ENCODE peak calls at places on chromosomes 12 and 14, in five cellular contexts. Z is IMR-90, S is neuronal stem cell, C is small intestine, Y is HCT116. G is an unnamed sample.

GRCh38 chr12:100427078-100427477 is 46.6 kb upstream of the NR1H4 start:
- DNase-seq in Z (peak; percentile 72), S (no peak), C (peak; percentile 67), Y (peak; percentile 23), G (peak; percentile 8)

GRCh38 chr12:48998497-48999353 is 450 bp downstream of the DDN start:
- DNase-seq in Z (peak; percentile 30), S (no peak), C (peak; percentile 59), Y (no peak), G (no peak)

GRCh38 chr12:94560416-94561221 is 89.7 kb downstream of the TMCC3 start:
- DNase-seq in Z (peak; percentile 53), S (no peak), C (peak; percentile 49), Y (peak; percentile 35), G (no peak)

GRCh38 chr12:11630046-11630706 is 19.3 kb upstream of the ETV6 start:
- DNase-seq in Z (no peak), S (no peak), C (no peak), Y (no peak), G (no peak)

GRCh38 chr14:104827173-104828055 is 26.5 kb downstream of the ZBTB42 start:
- DNase-seq in Z (peak; percentile 32), S (peak; percentile 66), C (peak; percentile 67), Y (peak; percentile 48), G (no peak)

GRCh38 chr12:57654042-57654441 is 21.0 kb upstream of the B4GALNT1 start:
- DNase-seq in Z (no peak), S (no peak), C (no peak), Y (no peak), G (no peak)

GRCh38 chr12:69057742-69058141 is 124.8 kb upstream of the CPM start:
- DNase-seq in Z (no peak), S (no peak), C (no peak), Y (no peak), G (no peak)

GRCh38 chr12:115752913-115753726 is 524.4 kb downstream of the MED13L start:
- DNase-seq in Z (peak; percentile 77), S (peak; percentile 43), C (peak; percentile 78), Y (peak; percentile 42), G (no peak)

GRCh38 chr12:795305-795704 is 42.9 kb downstream of the WNK1 start:
- DNase-seq in Z (no peak), S (no peak), C (no peak), Y (no peak), G (no peak)

GRCh38 chr14:69036757-69037506 is 57.8 kb upstream of the ACTN1 start:
- DNase-seq in Z (no peak), S (no peak), C (no peak), Y (no peak), G (no peak)

GRCh38 chr12:46219892-46220655 is 48.8 kb downstream of the SLC38A1 start:
- DNase-seq in Z (peak; percentile 86), S (no peak), C (no peak), Y (peak; percentile 68), G (peak; percentile 53)

GRCh38 chr14:85617799-85618198 is 87.9 kb downstream of the FLRT2 start:
- DNase-seq in Z (no peak), S (no peak), C (no peak), Y (no peak), G (no peak)

GRCh38 chr14:22314183-22314820 is 274.7 kb downstream of the DAD1 start:
- DNase-seq in Z (peak; percentile 62), S (peak; percentile 62), C (peak; percentile 51), Y (peak; percentile 60), G (no peak)

GRCh38 chr12:57169969-57170368 is 22.6 kb upstream of the LRP1-AS start:
- DNase-seq in Z (no peak), S (no peak), C (no peak), Y (no peak), G (no peak)

GRCh38 chr12:48164456-48164855 is 7.1 kb upstream of the ASB8 start:
- DNase-seq in Z (no peak), S (no peak), C (no peak), Y (no peak), G (no peak)

GRCh38 chr14:52325126-52325525 is 11.0 kb downstream of the PTGER2 start:
- DNase-seq in Z (peak; percentile 25), S (no peak), C (peak; percentile 15), Y (no peak), G (no peak)

GRCh38 chr12:31872831-31873604 is 86.2 kb upstream of the RESF1 start:
- DNase-seq in Z (no peak), S (no peak), C (no peak), Y (no peak), G (no peak)

GRCh38 chr12:80015660-80016059 is 80.8 kb upstream of the PPP1R12A start:
- DNase-seq in Z (no peak), S (no peak), C (no peak), Y (no peak), G (no peak)

GRCh38 chr12:80016684-80017083 is 81.8 kb upstream of the PPP1R12A start:
- DNase-seq in Z (no peak), S (no peak), C (no peak), Y (no peak), G (no peak)

GRCh38 chr12:80018119-80018518 is 81.2 kb upstream of the OTOGL start:
- DNase-seq in Z (no peak), S (no peak), C (no peak), Y (no peak), G (no peak)

GRCh38 chr12:80019691-80020090 is 79.6 kb upstream of the OTOGL start:
- DNase-seq in Z (no peak), S (no peak), C (no peak), Y (no peak), G (no peak)

GRCh38 chr12:80017261-80017870 is 82.0 kb upstream of the OTOGL start:
- DNase-seq in Z (peak; percentile 50), S (no peak), C (no peak), Y (no peak), G (no peak)
- H3K4me3 ChIP-seq in Z (no peak overlapping the region), S (no peak overlapping the region), C (no peak overlapping the region), Y (no peak overlapping the region), G (no peak overlapping the region)

GRCh38 chr14:23441076-23441475 is 5.6 kb upstream of the MYH7 start:
- DNase-seq in Z (no peak), S (no peak), C (no peak), Y (no peak), G (no peak)

GRCh38 chr14:23442721-23443356 is 7.4 kb upstream of the MYH7 start:
- DNase-seq in Z (no peak), S (no peak), C (no peak), Y (no peak), G (no peak)

GRCh38 chr14:23443881-23444280 is 8.4 kb upstream of the MYH7 start:
- DNase-seq in Z (no peak), S (no peak), C (no peak), Y (no peak), G (no peak)

GRCh38 chr14:23444314-23444713 is 8.9 kb upstream of the MYH7 start:
- DNase-seq in Z (no peak), S (no peak), C (no peak), Y (no peak), G (no peak)

GRCh38 chr14:23443411-23443812 is 8.0 kb upstream of the MYH7 start:
- DNase-seq in Z (no peak), S (no peak), C (no peak), Y (no peak), G (no peak)
- H3K27me3 ChIP-seq in Z (peaks cover 20% of the 10 kb centered on the region), S (peaks cover 15% of the 10 kb centered on the region), C (no peaks in the 10 kb centered on the region), Y (peaks cover 6% of the 10 kb centered on the region), G (peaks cover 5% of the 10 kb centered on the region)

DNA sequence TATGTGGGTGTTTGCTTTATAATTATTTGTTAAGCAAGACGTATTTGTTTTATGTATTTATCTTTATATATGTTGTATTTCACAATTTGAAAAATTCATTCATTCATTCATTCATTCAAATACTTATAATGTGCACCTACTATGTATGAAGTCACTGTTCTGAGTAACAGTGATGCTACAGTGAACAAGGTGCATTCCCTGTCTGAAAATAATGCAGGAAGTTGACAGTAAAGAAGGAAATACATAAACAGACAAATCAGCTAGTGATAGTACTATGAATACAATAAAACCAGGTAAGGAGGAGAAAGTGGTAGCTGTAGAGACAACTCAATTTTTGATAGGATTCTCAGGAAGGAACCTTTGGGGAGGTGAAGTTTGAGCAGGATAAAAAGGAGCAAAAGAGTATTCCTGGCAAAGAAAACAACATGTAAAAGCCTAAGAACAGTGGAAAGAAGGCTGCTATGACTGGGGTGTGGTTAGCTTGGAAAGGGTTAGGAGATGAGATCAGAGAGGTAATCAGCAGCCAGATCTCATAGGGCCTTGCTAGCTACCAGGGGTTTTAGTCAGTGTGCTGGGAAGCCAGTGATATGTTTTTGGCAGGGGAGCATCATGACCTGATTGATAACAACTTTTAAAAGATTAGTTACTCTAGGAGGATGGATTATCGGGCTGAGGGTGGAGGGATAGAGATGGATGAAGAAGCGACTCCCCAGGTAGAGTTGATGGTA is 17.4 kb downstream of the BICDL1 start:
- DNase-seq in Z (no peak), S (no peak), C (no peak), Y (no peak), G (no peak)
- H3K4me3 ChIP-seq in Z (no peak overlapping the region), S (no peak overlapping the region), C (no peak overlapping the region), Y (no peak overlapping the region), G (no peak overlapping the region)

GRCh38 chr12:132718644-132719043 is 8.0 kb downstream of the PGAM5 start:
- DNase-seq in Z (no peak), S (no peak), C (no peak), Y (no peak), G (no peak)

GRCh38 chr12:132720606-132721005 is 10.0 kb downstream of the PGAM5 start:
- DNase-seq in Z (no peak), S (no peak), C (no peak), Y (no peak), G (no peak)

GRCh38 chr12:132719141-132719953 is 8.7 kb downstream of the PGAM5 start:
- DNase-seq in Z (no peak), S (no peak), C (no peak), Y (no peak), G (no peak)

GRCh38 chr12:132717531-132718387 is 7.1 kb downstream of the PGAM5 start:
- DNase-seq in Z (no peak), S (no peak), C (no peak), Y (no peak), G (no peak)

DNA sequence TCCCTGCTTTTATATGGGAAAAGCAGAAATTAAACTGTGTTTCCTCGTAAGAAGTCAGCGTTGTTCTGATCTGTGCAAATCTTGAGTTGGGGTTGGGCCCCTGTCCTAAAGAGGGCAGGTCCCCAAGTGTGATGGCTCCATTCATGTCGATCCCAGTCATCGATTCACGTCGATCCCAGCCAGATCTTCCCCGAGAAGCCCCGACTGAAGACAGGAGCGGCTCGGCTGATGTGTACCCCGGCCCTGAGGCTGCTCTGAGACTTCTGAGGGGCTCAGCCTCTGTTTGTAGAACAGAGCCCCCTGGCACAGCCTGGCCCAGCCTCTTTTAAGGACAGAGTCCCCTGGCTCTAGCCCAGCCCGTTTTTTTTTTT is 9.3 kb downstream of the PGAM5 start:
- DNase-seq in Z (no peak), S (no peak), C (no peak), Y (no peak), G (no peak)
- H3K27me3 ChIP-seq in Z (no peaks in the 10 kb centered on the region), S (no peaks in the 10 kb centered on the region), C (no peaks in the 10 kb centered on the region), Y (no peaks in the 10 kb centered on the region), G (no peaks in the 10 kb centered on the region)

G was measured in BJ.